ENCODE peak calls at places on chromosomes 3 and 15, in five cellular contexts. I is NCI-H1092, X is cardiac fibroblast, T is anterior cingulate cortex, B is LHCN-M2. K is an unnamed sample.

GRCh38 chr3:149812165-149812605 is 830 bp upstream of the RNF13 start:
- DNase-seq in B (no peak), I (no peak), X (no peak), T (no peak), K (no peak)

GRCh38 chr15:77120576-77120975 is 49.7 kb upstream of the TSPAN3 start:
- DNase-seq in B (no peak), X (no peak), I (no peak), T (no peak), K (no peak)

GRCh38 chr3:60594025-60594424 is 657.2 kb downstream of the FHIT start:
- DNase-seq in T (no peak), B (no peak), X (peak; percentile 77), I (no peak), K (no peak)

GRCh38 chr3:67564008-67564407 is 90.4 kb downstream of the SUCLG2 start:
- DNase-seq in T (no peak), B (no peak), I (no peak), X (peak; percentile 17), K (no peak)

GRCh38 chr15:49428392-49429095 is 5.5 kb downstream of the FGF7 start:
- DNase-seq in I (no peak), T (no peak), X (peak; percentile 69), B (no peak), K (no peak)

GRCh38 chr3:97952280-97952679 is 20.0 kb downstream of the RIOX2 start:
- DNase-seq in X (peak; percentile 77), B (peak; percentile 86), I (no peak), T (no peak), K (no peak)

GRCh38 chr3:139974809-139975425 is 39.9 kb downstream of the CLSTN2 start:
- DNase-seq in B (no peak), X (no peak), I (no peak), T (no peak), K (no peak)

GRCh38 chr15:95932676-95933075 is 397.8 kb upstream of the NR2F2 start:
- DNase-seq in I (no peak), T (no peak), B (peak; percentile 71), X (peak; percentile 20), K (no peak)

GRCh38 chr3:128174645-128175590 is 21.6 kb downstream of the EEFSEC start:
- DNase-seq in B (no peak), X (peak; percentile 20), T (no peak), I (no peak), K (no peak)

GRCh38 chr15:25763206-25763880 is 99.8 kb downstream of the ATP10A start:
- DNase-seq in I (no peak), X (no peak), T (no peak), B (peak; percentile 47), K (no peak)

GRCh38 chr3:146152841-146153240 is 8.1 kb downstream of the PLOD2 start:
- DNase-seq in X (no peak), T (no peak), B (no peak), I (no peak), K (peak; percentile 33)

GRCh38 chr3:150062492-150062891 is 91.8 kb upstream of the PFN2 start:
- DNase-seq in I (no peak), X (peak; percentile 79), T (no peak), B (peak; percentile 84), K (peak; percentile 23)

K was measured in SK-MEL-5.